ENCODE peak calls at places on chromosomes 4 and X, in nine cellular contexts. F, H, V, I, D, G, L, N and Z are unnamed samples.

GRCh38 chrX:136710324-136710951 is 62.5 kb downstream of the CD40LG start:
- DNase-seq in D (no peak), H (no peak), I (no peak), V (no peak), L (no peak), N (no peak), F (no peak), G (no peak), Z (no peak)

GRCh38 chrX:57367649-57368048 is 81.1 kb downstream of the FAAH2 start:
- DNase-seq in N (no peak), G (no peak), H (no peak), V (no peak), D (no peak), I (no peak), L (peak; percentile 4), F (no peak), Z (no peak)

GRCh38 chrX:140091276-140091886 is 126.1 kb upstream of the CXorf66 start:
- DNase-seq in L (no peak), D (no peak), N (no peak), I (no peak), V (no peak), G (no peak), F (peak; percentile 67), H (peak; percentile 60), Z (no peak)

GRCh38 chr4:74618166-74618565 is 173.2 kb downstream of the AREG start:
- DNase-seq in V (no peak), N (no peak), L (no peak), G (no peak), F (no peak), D (no peak), H (no peak), I (no peak), Z (no peak)

GRCh38 chrX:16743604-16744325 is 24.4 kb downstream of the SYAP1 start:
- DNase-seq in H (no peak), I (peak; percentile 49), L (no peak), D (peak; percentile 60), F (no peak), G (no peak), N (no peak), V (no peak), Z (no peak)

GRCh38 chrX:7641141-7641540 is 201.8 kb upstream of the VCX start:
- DNase-seq in H (no peak), N (no peak), F (no peak), V (no peak), D (no peak), I (no peak), L (no peak), G (no peak), Z (no peak)

GRCh38 chr4:112377127-112377635 is 80.0 kb downstream of the ALPK1 start:
- DNase-seq in G (no peak), D (no peak), F (no peak), H (no peak), N (no peak), I (no peak), V (no peak), L (no peak), Z (no peak)

GRCh38 chr4:139986621-139987510 is 167.1 kb downstream of the MAML3 start:
- DNase-seq in D (peak; percentile 70), N (no peak), F (no peak), V (no peak), H (no peak), G (no peak), I (no peak), L (no peak), Z (no peak)

GRCh38 chr4:144209491-144209890 is 69.0 kb upstream of the GYPA start:
- DNase-seq in G (no peak), H (no peak), N (no peak), L (no peak), V (no peak), F (no peak), I (no peak), D (no peak), Z (no peak)

GRCh38 chr4:153234923-153235322 is 30.7 kb downstream of the TRIM2 start:
- DNase-seq in H (no peak), L (no peak), G (no peak), F (no peak), D (peak; percentile 36), N (no peak), V (no peak), I (no peak), Z (no peak)

GRCh38 chr4:69994782-69995181 is 984 bp upstream of the STATH start:
- DNase-seq in L (no peak), I (no peak), N (no peak), G (no peak), H (no peak), D (no peak), V (no peak), F (no peak), Z (no peak)

GRCh38 chrX:53086464-53086863 is 4.3 kb downstream of the TSPYL2 start:
- DNase-seq in D (no peak), H (peak; percentile 86), F (no peak), V (no peak), L (peak; percentile 63), N (no peak), I (no peak), G (no peak), Z (no peak)

GRCh38 chrX:44462851-44463250 is 79.8 kb downstream of the FUNDC1 start:
- DNase-seq in H (no peak), D (peak; percentile 2), V (no peak), I (no peak), F (no peak), G (no peak), L (peak; percentile 5), N (no peak), Z (no peak)

GRCh38 chr4:88008133-88008621 is 742 bp downstream of the PKD2 start:
- DNase-seq in V (peak; percentile 67), F (peak; percentile 75), I (no peak), L (no peak), H (peak; percentile 75), D (peak; percentile 48), N (no peak), G (no peak), Z (peak; percentile 35)

GRCh38 chrX:93422693-93423092 is 250.7 kb downstream of the NAP1L3 start:
- DNase-seq in L (no peak), N (no peak), F (peak; percentile 76), D (peak; percentile 6), H (no peak), I (no peak), V (no peak), G (no peak), Z (no peak)

GRCh38 chrX:25519258-25519657 is 503.5 kb upstream of the ARX start:
- DNase-seq in D (no peak), L (no peak), V (no peak), I (no peak), G (no peak), H (no peak), F (no peak), N (no peak), Z (no peak)

GRCh38 chrX:25527596-25527995 is 511.8 kb upstream of the ARX start:
- DNase-seq in L (no peak), N (no peak), F (no peak), H (no peak), I (no peak), G (no peak), V (no peak), D (no peak), Z (no peak)

GRCh38 chrX:25524150-25524549 is 508.4 kb upstream of the ARX start:
- DNase-seq in F (no peak), H (no peak), N (no peak), G (no peak), V (no peak), L (no peak), D (peak; percentile 65), I (no peak), Z (no peak)

DNA sequence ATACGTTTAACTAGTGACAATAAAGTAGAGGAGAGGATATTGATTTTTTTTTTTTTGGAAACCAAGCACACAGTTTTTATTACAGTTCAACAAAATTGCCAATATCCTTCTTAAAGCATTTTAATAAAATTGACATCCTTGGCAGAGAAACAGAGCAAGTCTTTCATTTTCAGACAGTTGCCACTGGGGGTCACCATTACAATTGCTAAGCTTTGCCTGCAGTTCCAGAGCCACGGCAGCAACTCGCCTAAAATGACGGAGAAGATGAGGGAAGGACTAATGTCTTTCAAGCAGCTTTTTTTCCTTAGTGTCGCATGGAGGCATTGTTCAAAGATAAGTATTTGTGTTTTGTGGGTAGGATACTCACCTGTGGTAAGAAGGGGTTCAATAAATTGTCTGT is 507.8 kb upstream of the ARX start:
- DNase-seq in D (peak; percentile 57), F (peak; percentile 60), I (no peak), V (no peak), L (no peak), H (no peak), G (no peak), N (no peak), Z (no peak)
- TF ChIP-seq CTCF in D (peak; percentile 10), F (peak; percentile 61), I (peak; percentile 41), V (no peak), L (peak; percentile 21), H (no peak), G (no peak), N (no peak), Z (no peak)

GRCh38 chrX:23805379-23805778 is 22.4 kb downstream of the SAT1 start:
- DNase-seq in F (no peak), H (no peak), G (no peak), N (no peak), D (no peak), L (no peak), I (no peak), V (no peak), Z (no peak)
- H3K27ac ChIP-seq in F (no peak overlapping the region), H (no peak overlapping the region), G (peak overlapping the region; percentile 72), N (no peak overlapping the region), D (no peak overlapping the region), L (no peak overlapping the region), I (no peak overlapping the region), V (no peak overlapping the region), Z (no peak overlapping the region)

GRCh38 chr4:2761035-2761923 is 5.1 kb upstream of the TNIP2 start:
- DNase-seq in G (no peak), I (no peak), F (no peak), H (peak; percentile 64), N (no peak), L (no peak), V (peak; percentile 52), D (no peak), Z (no peak)
- TF ChIP-seq CTCF in G (no peak), I (peak; percentile 28), F (peak; percentile 7), H (no peak), N (no peak), L (no peak), V (no peak), D (no peak), Z (no peak)

GRCh38 chr4:6591305-6591704 is 16.3 kb downstream of the MAN2B2 start:
- DNase-seq in V (no peak), L (no peak), I (no peak), G (no peak), N (no peak), D (no peak), H (no peak), F (no peak), Z (no peak)

GRCh38 chr4:6592804-6593563 is 18.0 kb downstream of the MAN2B2 start:
- DNase-seq in G (no peak), D (no peak), V (no peak), H (no peak), L (no peak), I (no peak), F (no peak), N (no peak), Z (no peak)

GRCh38 chr4:6594341-6594740 is 19.4 kb downstream of the MAN2B2 start:
- DNase-seq in N (no peak), V (no peak), H (no peak), G (no peak), L (no peak), I (no peak), F (no peak), D (no peak), Z (no peak)

GRCh38 chr4:6589444-6589843 is 14.5 kb downstream of the MAN2B2 start:
- DNase-seq in N (no peak), I (no peak), V (no peak), H (no peak), F (no peak), D (no peak), G (no peak), L (no peak), Z (no peak)

GRCh38 chr4:6591781-6592180 is 16.8 kb downstream of the MAN2B2 start:
- DNase-seq in G (no peak), N (no peak), F (no peak), V (no peak), D (no peak), L (no peak), H (no peak), I (no peak), Z (no peak)
- H3K27ac ChIP-seq in G (no peak overlapping the region), N (no peak overlapping the region), F (no peak overlapping the region), V (no peak overlapping the region), D (no peak overlapping the region), L (no peak overlapping the region), H (no peak overlapping the region), I (no peak overlapping the region), Z (no peak overlapping the region)